ENCODE peak calls at places on chromosomes 16 and 17, in ten cellular contexts. F is endothelial cell; L is colonic mucosa; E is stimulated activated CD4-positive, alpha-beta T cell treated with anti-CD3 and anti-CD28 coated beads, Interleukin-4, amount 100 ng/mL, for 1 hour; V is activated CD4-positive, alpha-beta memory T cell treated with anti-CD3 and anti-CD28 coated beads, Interleukin-2, amount 10 ng/mL, durations not matched to agents 7 days and 5 days; C is anterior cingulate cortex; Y is ovary; T is AG20443; O is BE2C; I is ELR. D is an unnamed sample.
A peak's percentile ranks its signal among the peaks of the same experiment; 100 is the strongest.

GRCh38 chr16:2070576-2071453 is 23.0 kb downstream of the TSC2 start:
- DNase-seq in O (no peak), I (no peak), L (no peak), C (no peak), F (no peak), Y (no peak), E (no peak), V (no peak), T (no peak), D (no peak)

GRCh38 chr16:85452364-85453178 is 160.6 kb upstream of the GSE1 start:
- DNase-seq in I (no peak), V (no peak), C (no peak), O (no peak), Y (no peak), F (no peak), T (no peak), E (no peak), L (no peak), D (no peak)

GRCh38 chr17:80263253-80264047 is 2.8 kb downstream of the RNF213 start:
- DNase-seq in I (peak; percentile 84), V (peak; percentile 94), E (peak; percentile 79), O (peak; percentile 91), C (peak; percentile 11), F (no peak), L (peak; percentile 95), Y (peak; percentile 82), T (peak; percentile 88), D (peak; percentile 32)

GRCh38 chr16:8621221-8621571 is 302 bp upstream of the METTL22 start:
- DNase-seq in Y (no peak), E (no peak), C (no peak), L (no peak), V (no peak), T (no peak), O (no peak), I (no peak), F (no peak), D (no peak)

GRCh38 chr17:40510328-40510648 is 8.9 kb upstream of the TNS4 start:
- DNase-seq in I (peak; percentile 91), L (no peak), T (no peak), Y (no peak), E (no peak), F (no peak), C (no peak), V (no peak), O (no peak), D (no peak)

GRCh38 chr17:40319651-40320550 is 10.9 kb downstream of the RARA start:
- DNase-seq in Y (peak; percentile 64), T (no peak), I (no peak), C (no peak), O (no peak), L (peak; percentile 66), E (peak; percentile 74), F (no peak), V (peak; percentile 74), D (peak; percentile 49)

GRCh38 chr17:79919862-79920720 is 80.9 kb upstream of the CBX4 start:
- DNase-seq in V (no peak), T (no peak), Y (no peak), F (no peak), O (no peak), E (no peak), L (no peak), I (no peak), C (no peak), D (no peak)

GRCh38 chr17:40443196-40443987 is at the start of gene IGFBP4:
- DNase-seq in O (peak; percentile 91), F (peak; percentile 88), L (peak; percentile 86), Y (peak; percentile 91), I (peak; percentile 84), V (peak; percentile 72), E (peak; percentile 74), T (peak; percentile 91), C (peak; percentile 33), D (peak; percentile 91)

GRCh38 chr17:3038941-3039340 is 24.5 kb downstream of the OR1D5 start:
- DNase-seq in C (no peak), L (no peak), F (no peak), V (no peak), I (no peak), E (no peak), T (no peak), O (no peak), Y (no peak), D (no peak)

GRCh38 chr17:49843774-49844350 is 4.0 kb downstream of the TAC4 start:
- DNase-seq in E (no peak), Y (no peak), V (peak; percentile 36), F (peak; percentile 71), T (no peak), O (no peak), I (peak; percentile 48), C (no peak), L (peak; percentile 47), D (peak; percentile 43)

GRCh38 chr16:66258916-66259845 is 107.3 kb upstream of the CDH5 start:
- DNase-seq in F (no peak), E (no peak), Y (no peak), V (no peak), L (no peak), C (no peak), O (no peak), I (no peak), T (no peak), D (no peak)

GRCh38 chr16:56748826-56749225 is 18.9 kb downstream of the NUP93 start:
- DNase-seq in C (no peak), Y (no peak), O (no peak), E (no peak), L (no peak), V (no peak), I (no peak), T (no peak), F (no peak), D (no peak)

GRCh38 chr16:51419768-51420167 is 268.7 kb upstream of the SALL1 start:
- DNase-seq in F (no peak), T (no peak), C (no peak), I (no peak), Y (no peak), O (no peak), L (no peak), E (no peak), V (no peak), D (no peak)

GRCh38 chr17:52024296-52024870 is 134.1 kb downstream of the CA10 start:
- DNase-seq in T (no peak), I (no peak), C (no peak), O (peak; percentile 76), Y (peak; percentile 40), V (no peak), E (no peak), L (no peak), F (no peak), D (no peak)

GRCh38 chr16:87409153-87409552 is 17.0 kb downstream of the MAP1LC3B start:
- DNase-seq in V (no peak), E (no peak), I (no peak), O (no peak), F (no peak), L (no peak), Y (peak; percentile 14), C (no peak), T (no peak), D (no peak)

GRCh38 chr17:1755252-1755992 is 6.4 kb upstream of the SERPINF1 start:
- DNase-seq in I (no peak), L (no peak), T (no peak), F (no peak), O (peak; percentile 63), E (no peak), Y (no peak), V (no peak), C (no peak), D (no peak)

GRCh38 chr17:80695979-80696378 is 151.3 kb downstream of the RPTOR start:
- DNase-seq in T (peak; percentile 50), L (no peak), F (no peak), C (no peak), V (no peak), Y (no peak), E (no peak), I (no peak), O (no peak), D (no peak)

GRCh38 chr16:30354423-30355143 is 525 bp downstream of the CD2BP2 start:
- DNase-seq in C (no peak), L (peak; percentile 55), O (peak; percentile 39), Y (no peak), E (no peak), V (no peak), T (peak; percentile 11), I (peak; percentile 37), F (peak; percentile 47), D (peak; percentile 35)

GRCh38 chr16:27353853-27354252 is 40.1 kb downstream of the IL4R start:
- DNase-seq in V (no peak), E (no peak), T (no peak), Y (no peak), I (no peak), O (peak; percentile 28), F (no peak), C (no peak), L (no peak), D (no peak)

GRCh38 chr16:17301593-17302135 is 169.1 kb downstream of the XYLT1 start:
- DNase-seq in F (no peak), E (no peak), C (no peak), I (no peak), V (no peak), O (no peak), T (no peak), Y (no peak), L (peak; percentile 50), D (peak; percentile 68)

GRCh38 chr16:79613009-79613408 is 12.5 kb upstream of the MAF start:
- DNase-seq in C (no peak), L (no peak), I (no peak), V (no peak), T (no peak), O (no peak), Y (no peak), F (no peak), E (no peak), D (no peak)

GRCh38 chr17:66474810-66475497 is 172.5 kb downstream of the PRKCA start:
- DNase-seq in F (no peak), I (no peak), L (no peak), Y (no peak), T (no peak), V (no peak), C (no peak), E (no peak), O (no peak), D (no peak)

GRCh38 chr17:53092072-53092471 is 730.7 kb upstream of the KIF2B start:
- DNase-seq in L (no peak), V (no peak), F (no peak), T (no peak), I (no peak), O (no peak), E (no peak), C (no peak), Y (no peak), D (no peak)

GRCh38 chr17:77601054-77601979 is 357.2 kb upstream of the TNRC6C start:
- DNase-seq in E (no peak), F (no peak), T (no peak), O (no peak), L (no peak), V (no peak), Y (no peak), I (no peak), C (no peak), D (no peak)

GRCh38 chr16:22670551-22670970 is 143.4 kb upstream of the HS3ST2 start:
- DNase-seq in E (no peak), I (peak; percentile 15), L (no peak), T (peak; percentile 60), C (no peak), O (peak; percentile 73), V (no peak), F (peak; percentile 29), Y (no peak), D (peak; percentile 41)

D was measured in NB4.